ENCODE peak calls at places on chromosomes 3 and 15, in six cellular contexts. U, Y, Z, K, O and X are unnamed samples. For H3K36me3, the result is how much of the 10 kb centered on the place peaks cover.

GRCh38 chr3:98798820-98799219 is 35.7 kb downstream of the ST3GAL6 start:
- DNase-seq in U (no peak), Y (no peak), Z (no peak), K (no peak), O (no peak), X (no peak)

GRCh38 chr3:185940951-185941350 is 3.1 kb upstream of the TRA2B start:
- DNase-seq in U (no peak), Y (no peak), Z (no peak), K (no peak), O (no peak), X (no peak)

GRCh38 chr3:128496602-128497304 is 3.8 kb upstream of the GATA2 start:
- DNase-seq in U (peak), Y (no peak), Z (no peak), K (no peak), O (no peak), X (no peak)

GRCh38 chr15:85755471-85755870 is 39.3 kb downstream of the KLHL25 start:
- DNase-seq in U (no peak), Y (peak), Z (peak), K (no peak), O (no peak), X (no peak)

GRCh38 chr3:107523361-107524213 is 825 bp downstream of the BBX start:
- DNase-seq in U (peak), Y (no peak), Z (peak), K (peak), O (peak), X (peak)

GRCh38 chr3:73188707-73189106 is 127.2 kb downstream of the EBLN2 start:
- DNase-seq in U (no peak), Y (no peak), Z (no peak), K (no peak), O (no peak), X (no peak)

GRCh38 chr3:54826255-54826691 is 101.6 kb downstream of the LRTM1 start:
- DNase-seq in U (no peak), Y (no peak), Z (no peak), K (no peak), O (no peak), X (no peak)

GRCh38 chr15:100905855-100906254 is 13.3 kb upstream of the LRRK1 start:
- DNase-seq in U (peak), Y (no peak), Z (no peak), K (no peak), O (no peak), X (no peak)

GRCh38 chr3:17195856-17196604 is 311.3 kb downstream of the PLCL2 start:
- DNase-seq in U (peak), Y (no peak), Z (no peak), K (no peak), O (no peak), X (no peak)

GRCh38 chr3:78823859-78824258 is 943.9 kb downstream of the ROBO1 start:
- DNase-seq in U (no peak), Y (no peak), Z (no peak), K (no peak), O (no peak), X (no peak)

GRCh38 chr15:31867536-31868442 is 162.5 kb upstream of the CHRNA7 start:
- DNase-seq in U (peak), Y (no peak), Z (peak), K (peak), O (peak), X (no peak)

GRCh38 chr3:53236112-53236841 is 19.5 kb downstream of the TKT start:
- DNase-seq in U (no peak), Y (peak), Z (peak), K (peak), O (no peak), X (peak)

GRCh38 chr15:78906310-78906608 is 33.6 kb downstream of the MORF4L1 start:
- DNase-seq in U (no peak), Y (no peak), Z (no peak), K (no peak), O (no peak), X (no peak)

GRCh38 chr3:76011121-76011520 is 225.8 kb upstream of the ZNF717 start:
- DNase-seq in U (peak), Y (no peak), Z (no peak), K (no peak), O (no peak), X (no peak)

GRCh38 chr3:124663690-124664089 is 66.6 kb upstream of the UMPS start:
- DNase-seq in U (no peak), Y (no peak), Z (no peak), K (no peak), O (no peak), X (no peak)

GRCh38 chr15:76433798-76434400 is 97.3 kb downstream of the ISL2 start:
- DNase-seq in U (peak), Y (no peak), Z (no peak), K (no peak), O (no peak), X (no peak)

GRCh38 chr3:31434819-31435218 is 97.9 kb upstream of the STT3B start:
- DNase-seq in U (no peak), Y (no peak), Z (no peak), K (no peak), O (no peak), X (no peak)

GRCh38 chr15:86231864-86232801 is 152.5 kb downstream of the AGBL1 start:
- DNase-seq in U (peak), Y (no peak), Z (peak), K (no peak), O (no peak), X (no peak)

GRCh38 chr3:195187609-195188529 is 83.1 kb downstream of the XXYLT1 start:
- DNase-seq in U (peak), Y (no peak), Z (no peak), K (no peak), O (no peak), X (no peak)
- H3K27ac ChIP-seq in U (no peak), Y (no peak), Z (peak), K (no peak), O (peak), X (no peak)

DNA sequence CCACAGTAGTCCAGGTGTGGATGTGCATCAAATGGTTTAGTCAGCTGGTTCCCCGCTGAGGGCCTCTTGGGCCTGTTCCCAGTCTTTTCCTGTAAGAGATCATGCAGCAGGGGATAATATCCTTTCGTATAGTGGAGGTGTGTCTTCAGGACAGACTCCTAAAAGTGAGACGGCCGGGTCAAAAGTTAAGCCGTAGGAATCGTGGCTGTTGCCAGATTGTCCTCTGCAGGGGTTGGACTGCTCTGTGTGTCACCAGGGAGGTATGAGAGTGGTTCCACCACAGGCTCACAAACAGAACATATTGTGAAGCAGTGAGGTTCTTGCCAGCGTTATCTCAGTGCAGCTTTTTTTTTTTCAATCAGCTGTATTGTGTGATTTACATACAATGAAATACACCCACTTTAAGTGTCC is 95.0 kb downstream of the VGLL4 start:
- DNase-seq in U (no peak), Y (no peak), Z (peak), K (no peak), O (no peak), X (no peak)
- H3K4me3 ChIP-seq in U (no peak), Y (no peak), Z (no peak), K (no peak), O (no peak), X (no peak)

DNA sequence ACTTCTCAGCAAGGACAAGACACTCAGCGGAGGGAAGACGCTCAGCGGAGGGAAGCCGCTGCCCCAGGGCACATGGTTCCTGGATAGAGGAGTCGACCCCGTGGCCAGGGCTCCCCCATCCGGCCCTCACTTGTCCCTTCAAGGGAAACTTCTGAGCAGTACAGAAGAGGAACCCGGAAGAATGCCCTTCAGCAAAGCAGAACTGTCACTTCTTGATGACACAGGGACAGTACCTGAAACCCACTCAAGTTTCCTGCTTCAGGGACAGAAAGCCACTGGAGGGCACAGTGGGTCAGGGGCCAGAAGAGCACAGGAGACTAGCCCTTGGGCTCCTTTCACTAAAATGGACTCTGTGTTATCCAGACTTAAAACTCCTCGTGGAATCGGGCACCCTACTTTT is 97.8 kb upstream of the RPL32 start:
- DNase-seq in U (no peak), Y (no peak), Z (no peak), K (no peak), O (no peak), X (no peak)
- H3K36me3 ChIP-seq in U (under half), Y (under half), Z (under half), K (half or more), O (under half), X (half or more)

GRCh38 chr3:11570251-11570650 is 73.5 kb downstream of the VGLL4 start:
- DNase-seq in U (no peak), Y (no peak), Z (no peak), K (no peak), O (no peak), X (no peak)
- H3K27ac ChIP-seq in U (no peak), Y (no peak), Z (peak), K (peak), O (peak), X (peak)

GRCh38 chr3:61141184-61141583 is 110.1 kb downstream of the FHIT start:
- DNase-seq in U (peak), Y (no peak), Z (no peak), K (no peak), O (no peak), X (no peak)
- H3K4me3 ChIP-seq in U (peak), Y (no peak), Z (no peak), K (no peak), O (no peak), X (no peak)